ENCODE peak calls at places on chromosomes 1 and 21, in four cellular contexts. U, Z, W and E are unnamed samples.
A peak's percentile ranks its signal among the peaks of the same experiment; 100 is the strongest.

GRCh38 chr1:117059334-117059677 is 820 bp upstream of the TTF2 start:
- DNase-seq in W (no peak), Z (peak; percentile 77), U (no peak), E (peak; percentile 68)

GRCh38 chr1:9317591-9318331 is 25.1 kb downstream of the SPSB1 start:
- DNase-seq in W (no peak), U (no peak), Z (no peak), E (no peak)

GRCh38 chr1:173507205-173507846 is 30.2 kb downstream of the PRDX6 start:
- DNase-seq in U (no peak), W (no peak), Z (no peak), E (no peak)

GRCh38 chr1:224183591-224184312 is 712 bp downstream of the DEGS1 start:
- DNase-seq in Z (peak; percentile 48), U (no peak), W (peak; percentile 88), E (peak; percentile 71)

GRCh38 chr1:32871364-32872188 is 864 bp upstream of the FNDC5 start:
- DNase-seq in W (peak; percentile 61), U (no peak), Z (no peak), E (no peak)

GRCh38 chr1:93798301-93798700 is 80.7 kb downstream of the DNTTIP2 start:
- DNase-seq in U (no peak), W (no peak), Z (no peak), E (no peak)

GRCh38 chr1:5620418-5620817 is 371.8 kb downstream of the NPHP4 start:
- DNase-seq in Z (no peak), U (no peak), W (no peak), E (no peak)

GRCh38 chr1:150968491-150968890 is 6.1 kb downstream of the CERS2 start:
- DNase-seq in U (no peak), Z (no peak), W (peak; percentile 67), E (no peak)

GRCh38 chr21:25375675-25376074 is 231.6 kb downstream of the MRPL39 start:
- DNase-seq in U (no peak), Z (no peak), W (no peak), E (no peak)

GRCh38 chr21:17003763-17004373 is 509.0 kb upstream of the CXADR start:
- DNase-seq in U (no peak), Z (no peak), W (no peak), E (no peak)

GRCh38 chr21:19565587-19565986 is 1162.0 kb upstream of the TMPRSS15 start:
- DNase-seq in W (no peak), U (no peak), Z (no peak), E (no peak)

GRCh38 chr1:39394059-39394458 is 97.4 kb upstream of the BMP8A start:
- DNase-seq in U (no peak), W (no peak), Z (no peak), E (no peak)

GRCh38 chr1:15057834-15058233 is 95.7 kb upstream of the TMEM51 start:
- DNase-seq in Z (no peak), U (no peak), W (no peak), E (no peak)

GRCh38 chr21:41065539-41065938 is 102.4 kb upstream of the BACE2 start:
- DNase-seq in Z (no peak), W (no peak), U (no peak), E (no peak)

GRCh38 chr1:31753623-31754349 is 10.4 kb downstream of the ADGRB2 start:
- DNase-seq in W (peak; percentile 85), U (no peak), Z (peak; percentile 67), E (no peak)

GRCh38 chr1:43954036-43954435 is 7.3 kb downstream of the IPO13 start:
- DNase-seq in U (no peak), W (no peak), Z (no peak), E (no peak)

GRCh38 chr1:224700915-224701531 is 84.9 kb downstream of the CNIH3 start:
- DNase-seq in Z (no peak), W (no peak), U (no peak), E (no peak)

GRCh38 chr1:163076044-163076443 is 6.9 kb downstream of the RGS4 start:
- DNase-seq in Z (no peak), U (no peak), W (no peak), E (no peak)

GRCh38 chr1:228463559-228464455 is 23.4 kb upstream of the RNF187 start:
- DNase-seq in W (peak; percentile 76), Z (no peak), U (no peak), E (no peak)

GRCh38 chr1:181044449-181044966 is 10.7 kb downstream of the MR1 start:
- DNase-seq in W (no peak), U (no peak), Z (no peak), E (peak; percentile 85)

GRCh38 chr1:207919523-207920210 is 8.7 kb upstream of the CD34 start:
- DNase-seq in U (no peak), W (no peak), Z (no peak), E (no peak)

GRCh38 chr1:201889092-201889968 is 632 bp downstream of the SHISA4 start:
- DNase-seq in U (no peak), Z (no peak), W (no peak), E (no peak)

GRCh38 chr1:7406641-7407546 is 364.2 kb upstream of the VAMP3 start:
- DNase-seq in U (no peak), Z (no peak), W (peak; percentile 59), E (no peak)

GRCh38 chr1:226064816-226065248 is 2.3 kb downstream of the H3-3A start:
- DNase-seq in Z (peak; percentile 38), U (no peak), W (no peak), E (no peak)
- H3K4me1 ChIP-seq in Z (peaks cover 14% of the 10 kb centered on the region), U (peaks cover 64% of the 10 kb centered on the region), W (peaks cover 5% of the 10 kb centered on the region), E (peaks cover 66% of the 10 kb centered on the region)

GRCh38 chr1:20409017-20409416 is 77.0 kb downstream of the CAMK2N1 start:
- DNase-seq in U (no peak), Z (no peak), W (no peak), E (no peak)
- H3K4me1 ChIP-seq in U (no peaks in the 10 kb centered on the region), Z (no peaks in the 10 kb centered on the region), W (no peaks in the 10 kb centered on the region), E (no peaks in the 10 kb centered on the region)

GRCh38 chr1:183495420-183495819 is 23.1 kb downstream of the SMG7 start:
- DNase-seq in Z (no peak), U (no peak), W (no peak), E (no peak)
- H3K4me1 ChIP-seq in Z (no peaks in the 10 kb centered on the region), U (peaks cover 9% of the 10 kb centered on the region), W (no peaks in the 10 kb centered on the region), E (peaks cover 6% of the 10 kb centered on the region)

DNA sequence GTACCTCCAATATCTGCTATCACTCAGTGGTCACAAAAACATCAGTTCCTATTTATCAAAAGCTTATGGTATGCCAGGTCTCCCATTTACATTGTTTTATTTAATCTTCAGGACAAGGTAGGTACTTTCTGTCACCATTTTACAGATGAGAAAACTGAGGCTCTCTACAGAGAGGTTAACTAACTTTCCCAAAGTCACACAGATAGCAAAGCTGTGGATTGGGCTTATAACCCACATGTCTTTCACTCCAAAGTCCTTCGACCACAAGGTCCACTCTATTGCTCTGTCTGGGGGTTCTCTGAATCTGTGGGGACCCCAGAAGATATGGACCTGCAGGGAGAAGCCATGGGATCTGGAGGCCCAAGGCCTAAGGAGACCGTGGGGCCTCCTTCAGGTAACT is 26.6 kb upstream of the EPS8L3 start:
- DNase-seq in Z (no peak), U (no peak), W (no peak), E (no peak)
- H3K4me1 ChIP-seq in Z (no peaks in the 10 kb centered on the region), U (peaks cover 50% of the 10 kb centered on the region), W (no peaks in the 10 kb centered on the region), E (peaks cover 79% of the 10 kb centered on the region)

GRCh38 chr1:167642501-167642826 is 12.4 kb downstream of the RCSD1 start:
- DNase-seq in Z (no peak), W (no peak), U (no peak), E (no peak)
- H3K4me1 ChIP-seq in Z (no peaks in the 10 kb centered on the region), W (no peaks in the 10 kb centered on the region), U (no peaks in the 10 kb centered on the region), E (peaks cover 2% of the 10 kb centered on the region)

GRCh38 chr1:60959701-60960100 is 122.7 kb upstream of the NFIA start:
- DNase-seq in W (no peak), Z (no peak), U (no peak), E (no peak)
- H3K4me1 ChIP-seq in W (peaks cover 11% of the 10 kb centered on the region), Z (no peaks in the 10 kb centered on the region), U (peaks cover 38% of the 10 kb centered on the region), E (no peaks in the 10 kb centered on the region)

GRCh38 chr1:221714227-221715116 is 27.4 kb downstream of the DUSP10 start:
- DNase-seq in U (no peak), W (no peak), Z (no peak), E (no peak)
- H3K4me1 ChIP-seq in U (peaks cover 14% of the 10 kb centered on the region), W (peaks cover 7% of the 10 kb centered on the region), Z (peaks cover 43% of the 10 kb centered on the region), E (peaks cover 58% of the 10 kb centered on the region)

DNA sequence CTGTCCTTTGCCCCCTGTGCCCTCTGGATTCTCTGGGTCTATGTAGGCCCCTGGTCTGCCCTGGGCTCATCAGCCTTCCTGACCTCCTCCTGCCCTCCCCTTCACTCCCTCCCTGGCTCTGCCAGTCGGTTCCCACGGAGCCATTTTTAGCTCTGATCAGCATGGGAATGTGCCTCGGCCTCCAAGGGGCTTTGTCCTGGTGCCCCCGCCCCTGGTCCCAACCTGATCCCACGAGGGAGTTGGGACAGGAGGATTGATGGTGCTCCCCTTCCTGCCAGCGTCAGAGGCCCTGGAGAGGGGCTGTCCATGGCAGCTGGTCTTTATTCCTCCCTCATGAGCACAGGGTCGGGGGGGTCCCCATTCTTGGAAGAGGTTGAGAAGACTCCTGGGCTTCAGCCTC is 24.9 kb downstream of the ETNK2 start:
- DNase-seq in Z (no peak), W (no peak), U (no peak), E (no peak)
- H3K4me1 ChIP-seq in Z (peaks cover 24% of the 10 kb centered on the region), W (no peaks in the 10 kb centered on the region), U (peaks cover 43% of the 10 kb centered on the region), E (peaks cover 34% of the 10 kb centered on the region)

DNA sequence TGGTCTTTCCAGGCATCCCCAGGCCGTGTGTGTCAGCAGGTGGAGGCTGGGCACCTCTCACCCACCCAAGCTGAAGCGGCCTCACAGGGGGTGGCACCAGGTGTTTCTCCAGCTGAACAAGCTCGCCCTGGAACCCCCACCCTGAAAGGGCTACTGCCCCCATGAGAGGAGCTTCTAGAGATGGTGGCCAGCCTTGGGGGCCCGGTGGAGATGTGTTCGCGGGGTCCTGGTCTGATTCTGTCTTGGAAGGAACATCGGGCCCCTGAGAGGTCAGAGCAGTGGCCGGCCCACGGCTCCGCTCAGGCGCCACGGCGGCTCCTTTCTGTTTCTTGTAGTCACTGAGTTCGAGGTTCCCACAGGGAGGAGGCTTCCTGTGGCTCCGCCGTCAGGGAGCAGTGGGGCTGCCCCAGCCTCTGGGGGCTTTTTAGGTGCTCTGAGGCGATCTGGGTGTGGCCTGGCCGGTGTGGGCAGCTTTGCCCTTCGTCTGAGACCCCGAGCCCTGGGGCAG is 46.9 kb downstream of the SKI start:
- DNase-seq in Z (no peak), W (no peak), U (no peak), E (peak; percentile 50)
- H3K4me1 ChIP-seq in Z (no peaks in the 10 kb centered on the region), W (no peaks in the 10 kb centered on the region), U (peaks cover 100% of the 10 kb centered on the region), E (peaks cover 100% of the 10 kb centered on the region)